ENCODE peak calls at places on chromosomes 11 and 22, in five cellular contexts. G is H1, Q is IMR-90, S is trophoblast cell, V is mesenchymal stem cell. I is an unnamed sample.

GRCh38 chr11:119367661-119368120 is 13.8 kb downstream of the USP2 start:
- DNase-seq in S (no peak), V (no peak), G (no peak), Q (no peak), I (no peak)

GRCh38 chr11:8309311-8309710 is 45.6 kb upstream of the LMO1 start:
- DNase-seq in S (no peak), G (no peak), Q (no peak), V (no peak), I (no peak)

GRCh38 chr11:103749158-103749557 is 287.3 kb upstream of the DDI1 start:
- DNase-seq in V (no peak), S (no peak), Q (peak; percentile 9), G (no peak), I (no peak)

GRCh38 chr11:13335319-13335718 is 57.7 kb downstream of the BMAL1 start:
- DNase-seq in S (peak; percentile 77), G (peak; percentile 84), Q (peak; percentile 66), V (peak; percentile 72), I (peak; percentile 49)

GRCh38 chr22:41638748-41639147 is 17.7 kb downstream of the XRCC6 start:
- DNase-seq in Q (no peak), S (no peak), G (no peak), V (no peak), I (no peak)

GRCh38 chr11:724733-725386 is 18.8 kb downstream of the EPS8L2 start:
- DNase-seq in V (no peak), Q (no peak), S (no peak), G (no peak), I (no peak)

GRCh38 chr22:20989323-20990138 is 7.4 kb downstream of the LZTR1 start:
- DNase-seq in Q (peak; percentile 33), S (no peak), G (no peak), V (no peak), I (no peak)

GRCh38 chr11:24198458-24198857 is 298.4 kb upstream of the LUZP2 start:
- DNase-seq in G (no peak), Q (peak; percentile 41), V (peak; percentile 16), S (no peak), I (no peak)

GRCh38 chr22:48105254-48105653 is 1342.8 kb downstream of the TBC1D22A start:
- DNase-seq in S (no peak), G (no peak), V (no peak), Q (no peak), I (no peak)

GRCh38 chr22:27718186-27719032 is 83.1 kb downstream of the MN1 start:
- DNase-seq in V (peak; percentile 99), G (no peak), S (peak; percentile 46), Q (peak; percentile 98), I (no peak)

GRCh38 chr11:116980136-116980793 is 118.0 kb downstream of the SIK3 start:
- DNase-seq in Q (no peak), V (no peak), G (no peak), S (no peak), I (no peak)

GRCh38 chr22:36432592-36433317 is 45.0 kb upstream of the MYH9 start:
- DNase-seq in V (peak; percentile 66), Q (no peak), G (no peak), S (no peak), I (no peak)

GRCh38 chr22:38069372-38070249 is 12.4 kb downstream of the PICK1 start:
- DNase-seq in Q (peak; percentile 29), V (peak; percentile 19), S (no peak), G (no peak), I (no peak)

GRCh38 chr22:38068641-38069371 is 11.6 kb downstream of the PICK1 start:
- DNase-seq in G (no peak), S (no peak), Q (no peak), V (no peak), I (no peak)

GRCh38 chr22:38072322-38073149 is 11.4 kb downstream of the SLC16A8 start:
- DNase-seq in Q (no peak), G (no peak), S (no peak), V (no peak), I (no peak)

GRCh38 chr22:38071421-38072321 is 12.3 kb downstream of the SLC16A8 start:
- DNase-seq in S (no peak), G (no peak), V (no peak), Q (no peak), I (no peak)

DNA sequence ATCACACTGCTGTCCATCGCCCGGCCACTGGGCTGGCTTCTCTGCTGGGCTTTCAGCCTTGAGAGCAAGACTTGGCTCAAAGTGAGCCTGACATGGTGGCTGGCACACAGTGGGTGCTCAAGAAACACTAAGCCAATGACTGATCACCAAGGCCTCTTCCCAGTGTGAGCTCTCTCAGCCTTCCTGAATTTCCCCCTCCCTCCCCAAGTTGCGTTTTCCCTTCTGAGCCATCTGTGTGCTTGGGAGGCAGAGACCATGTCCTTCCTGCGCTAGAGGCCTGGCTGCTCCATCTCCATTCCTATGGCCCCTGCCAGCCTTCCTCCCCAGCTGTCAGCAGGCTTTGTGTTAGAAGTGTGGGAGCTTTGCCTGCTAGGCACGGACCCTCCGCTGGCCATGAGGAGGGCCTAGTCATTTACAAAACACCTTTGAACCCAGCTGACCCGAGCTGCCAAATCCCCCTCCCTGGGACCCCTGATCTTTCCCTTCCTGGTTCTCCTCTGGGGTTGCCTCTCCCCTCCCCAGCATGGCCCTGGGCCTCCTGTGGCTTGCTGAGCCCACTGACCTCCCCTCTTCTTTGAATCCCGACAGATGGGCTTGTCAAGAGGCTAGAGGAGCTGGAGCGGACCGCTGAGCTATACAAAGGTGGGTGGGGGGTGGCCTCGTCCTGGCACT is 13.2 kb downstream of the PICK1 start:
- DNase-seq in G (no peak), V (no peak), S (no peak), Q (no peak), I (no peak)
- H3K36me3 ChIP-seq in G (peaks cover 15% of the 10 kb centered on the region), V (peaks cover 97% of the 10 kb centered on the region), S (peaks cover 80% of the 10 kb centered on the region), Q (peaks cover 19% of the 10 kb centered on the region), I (peaks cover 52% of the 10 kb centered on the region)

DNA sequence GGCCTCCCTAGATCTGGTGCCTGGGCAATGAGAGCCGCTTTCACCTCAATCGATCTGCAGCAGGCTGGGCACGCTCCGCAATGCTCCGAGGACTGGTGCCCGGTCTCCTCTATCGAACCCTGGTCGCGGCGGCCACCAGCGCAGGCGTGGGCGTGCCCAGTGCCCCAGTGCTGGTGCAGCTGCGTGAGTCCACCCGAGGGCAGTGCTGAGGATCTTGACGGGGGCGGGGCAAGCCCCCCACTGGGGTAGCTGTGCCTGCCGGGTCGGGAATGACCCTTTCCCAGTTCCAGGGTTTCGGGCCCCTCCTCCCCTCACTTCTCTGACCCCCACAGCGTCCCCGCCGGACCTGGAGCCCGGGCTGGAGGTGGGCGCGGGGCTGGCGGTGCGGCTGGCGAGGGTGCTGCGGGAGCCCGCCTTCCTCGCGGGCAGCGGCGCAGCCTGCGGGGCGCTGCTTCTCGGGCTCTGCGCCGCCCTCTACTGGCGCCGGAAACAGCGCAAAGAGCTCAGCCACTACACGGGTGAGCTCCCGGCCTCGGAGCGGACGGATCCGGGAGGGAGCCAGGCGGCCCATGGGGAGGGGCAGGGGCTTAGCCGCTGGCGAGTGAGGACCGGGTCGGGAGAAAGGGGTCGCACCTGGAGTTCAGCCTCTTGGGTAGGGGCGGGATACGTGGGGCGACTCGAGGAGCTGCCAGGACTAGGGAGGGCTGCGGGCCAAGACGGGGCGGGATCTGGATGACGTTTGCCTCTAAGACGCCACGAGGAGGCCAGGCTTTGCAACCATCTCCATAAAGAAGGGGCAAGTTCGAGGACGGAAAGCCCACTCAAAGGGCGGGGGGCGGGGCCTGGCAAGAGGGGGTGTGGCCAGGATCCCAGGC is 10.9 kb downstream of the ROBO3 start:
- DNase-seq in Q (peak; percentile 96), V (peak; percentile 96), S (peak; percentile 85), G (peak; percentile 93), I (peak; percentile 91)
- H3K14ac ChIP-seq in Q (peak overlapping the region; percentile 96), V (peak overlapping the region; percentile 88), S (peak overlapping the region; percentile 62), G (no peak overlapping the region), I (no peak overlapping the region)

GRCh38 chr11:68691402-68691784 is 7.0 kb downstream of the GAL start:
- DNase-seq in Q (no peak), G (no peak), S (no peak), V (no peak), I (no peak)

GRCh38 chr11:68688881-68689280 is 4.5 kb downstream of the GAL start:
- DNase-seq in S (no peak), Q (no peak), G (peak; percentile 40), V (no peak), I (no peak)

GRCh38 chr11:68689737-68690625 is 5.6 kb downstream of the GAL start:
- DNase-seq in V (no peak), G (peak; percentile 47), Q (no peak), S (no peak), I (no peak)

GRCh38 chr11:68692115-68692514 is 7.8 kb downstream of the GAL start:
- DNase-seq in Q (no peak), V (no peak), S (no peak), G (no peak), I (no peak)

DNA sequence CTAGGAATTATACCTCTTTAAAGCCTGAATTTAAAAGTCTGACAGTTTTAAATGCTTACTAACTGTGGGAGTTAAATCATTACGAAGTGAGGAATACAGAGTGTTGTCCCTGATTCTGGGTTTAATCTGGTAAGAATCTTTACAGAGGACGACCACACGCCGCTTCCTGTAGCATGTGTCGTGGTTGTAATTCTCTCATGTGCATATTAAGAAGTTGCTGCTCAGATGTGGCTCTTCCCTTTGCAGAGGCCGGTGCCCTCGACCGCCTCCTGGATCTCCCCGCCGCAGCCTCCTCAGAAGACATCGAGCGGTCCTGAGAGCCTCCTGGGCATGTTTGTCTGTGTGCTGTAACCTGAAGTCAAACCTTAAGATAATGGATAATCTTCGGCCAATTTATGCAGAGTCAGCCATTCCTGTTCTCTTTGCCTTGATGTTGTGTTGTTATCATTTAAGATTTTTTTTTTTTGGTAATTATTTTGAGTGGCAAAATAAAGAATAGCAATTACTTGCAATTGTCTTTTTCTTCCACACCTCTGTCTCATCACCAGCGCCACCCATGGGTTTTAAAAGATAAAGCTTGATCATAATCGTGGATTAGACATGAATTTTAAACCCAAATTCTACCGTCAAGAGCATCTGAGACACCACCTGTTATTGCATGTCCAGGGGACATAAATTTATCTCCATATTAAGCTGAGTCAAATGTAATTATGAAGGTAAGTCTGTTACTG is 6.5 kb downstream of the GAL start:
- DNase-seq in S (no peak), G (peak; percentile 34), Q (no peak), V (no peak), I (no peak)
- H2AFZ ChIP-seq in S (no peak overlapping the region), G (no peak overlapping the region), Q (no peak overlapping the region), V (no peak overlapping the region), I (no peak overlapping the region)

DNA sequence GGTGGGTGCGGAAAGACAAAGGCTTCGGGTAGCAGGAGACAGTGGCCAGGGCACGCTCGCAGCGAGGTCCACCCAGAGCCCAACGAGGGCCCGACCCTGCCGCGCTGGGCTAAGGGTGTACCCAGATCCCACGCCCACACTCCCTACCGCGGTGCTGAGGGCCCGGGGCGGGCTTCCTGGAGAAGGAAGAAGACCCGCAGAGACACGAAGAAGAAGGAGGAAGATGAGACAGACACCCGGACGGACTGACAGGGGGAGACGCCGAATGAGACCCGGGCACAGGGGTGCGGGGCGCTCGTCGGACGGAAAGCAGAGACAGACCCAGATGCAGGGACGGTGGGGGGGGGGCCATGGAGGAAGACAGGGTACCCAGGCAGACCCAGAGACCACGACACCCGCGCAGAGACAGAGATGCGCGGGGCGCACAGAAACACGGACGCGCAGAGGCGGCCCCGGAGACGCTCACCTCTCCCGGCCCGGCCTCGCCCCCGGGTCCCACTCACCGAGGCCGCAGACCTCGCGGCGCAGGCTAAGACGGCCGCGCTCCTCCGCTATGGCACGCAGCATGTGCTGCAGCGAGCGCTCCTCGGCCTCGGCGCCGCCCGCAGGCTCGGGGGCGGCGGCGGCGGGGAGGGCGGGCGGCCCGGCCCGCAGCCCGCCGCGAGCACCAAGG is 421 bp downstream of the KIAA0930 start:
- DNase-seq in G (peak; percentile 65), S (peak; percentile 53), Q (no peak), V (peak; percentile 43), I (no peak)
- H3K36me3 ChIP-seq in G (no peaks in the 10 kb centered on the region), S (peaks cover 10% of the 10 kb centered on the region), Q (peaks cover 4% of the 10 kb centered on the region), V (peaks cover 21% of the 10 kb centered on the region), I (no peaks in the 10 kb centered on the region)

I was measured in neuronal stem cell.